ENCODE peak calls at places on chromosome 11, in ten cellular contexts. O, T, E, U, A, Y, I, K, C and L are unnamed samples.

GRCh38 chr11:126282361-126282741 is 542 bp upstream of the TIRAP start:
- DNase-seq in I (no peak), T (no peak), C (peak; percentile 46), E (peak; percentile 73), Y (peak; percentile 71), K (peak; percentile 69), U (no peak), A (peak; percentile 47), O (peak; percentile 74), L (peak; percentile 52)

GRCh38 chr11:14522245-14522644 is 2.1 kb upstream of the PSMA1 start:
- DNase-seq in Y (no peak), K (no peak), A (no peak), I (no peak), E (no peak), C (no peak), U (no peak), T (no peak), O (no peak), L (no peak)

GRCh38 chr11:117022526-117022925 is 75.7 kb downstream of the SIK3 start:
- DNase-seq in C (no peak), K (no peak), I (no peak), E (no peak), A (no peak), U (no peak), Y (no peak), T (no peak), O (no peak), L (no peak)

GRCh38 chr11:4543561-4543960 is 1.4 kb upstream of the OR52M1 start:
- DNase-seq in E (no peak), A (no peak), U (no peak), Y (no peak), I (peak; percentile 13), T (no peak), O (no peak), K (no peak), C (no peak), L (no peak)

GRCh38 chr11:102760355-102761035 is 19.9 kb downstream of the MMP10 start:
- DNase-seq in O (no peak), E (no peak), A (peak; percentile 97), I (peak; percentile 55), U (peak; percentile 42), Y (no peak), C (no peak), T (no peak), K (peak; percentile 23), L (peak; percentile 74)

GRCh38 chr11:14956111-14956510 is 16.0 kb downstream of the CALCA start:
- DNase-seq in K (no peak), U (no peak), T (no peak), Y (no peak), O (no peak), C (no peak), A (no peak), E (no peak), I (no peak), L (no peak)

GRCh38 chr11:85685131-85685819 is 720 bp downstream of the CCDC89 start:
- DNase-seq in K (peak; percentile 39), O (peak; percentile 55), T (no peak), I (no peak), C (no peak), A (peak; percentile 46), U (no peak), E (no peak), Y (no peak), L (peak; percentile 37)

GRCh38 chr11:117794772-117795629 is 2.0 kb downstream of the DSCAML1 start:
- DNase-seq in E (no peak), Y (no peak), K (no peak), A (no peak), U (no peak), I (no peak), C (no peak), T (no peak), O (no peak), L (no peak)

GRCh38 chr11:114085965-114086364 is 26.5 kb downstream of the ZBTB16 start:
- DNase-seq in A (no peak), C (peak; percentile 94), K (no peak), T (no peak), U (no peak), Y (peak; percentile 75), I (no peak), O (peak; percentile 79), E (no peak), L (no peak)

GRCh38 chr11:114154271-114155047 is 94.9 kb downstream of the ZBTB16 start:
- DNase-seq in U (no peak), Y (no peak), I (no peak), K (no peak), E (no peak), O (peak; percentile 79), A (peak; percentile 82), C (peak; percentile 84), T (no peak), L (peak; percentile 97)

GRCh38 chr11:125263268-125263790 is 98.8 kb downstream of the PKNOX2 start:
- DNase-seq in O (peak; percentile 74), I (no peak), A (peak; percentile 100), Y (peak; percentile 60), C (peak; percentile 72), U (peak; percentile 97), T (no peak), K (peak; percentile 91), E (peak; percentile 87), L (peak; percentile 97)

GRCh38 chr11:968822-969221 is 43.2 kb downstream of the AP2A2 start:
- DNase-seq in T (no peak), U (no peak), C (no peak), Y (no peak), E (no peak), K (no peak), O (no peak), I (no peak), A (no peak), L (no peak)

GRCh38 chr11:74950374-74950969 is 1.4 kb downstream of the SPCS2 start:
- DNase-seq in C (no peak), T (no peak), E (no peak), Y (no peak), I (no peak), A (no peak), K (no peak), O (no peak), U (no peak), L (no peak)

GRCh38 chr11:40425168-40425567 is 1034.3 kb downstream of the LRRC4C start:
- DNase-seq in A (no peak), T (no peak), I (no peak), C (no peak), U (no peak), K (no peak), Y (no peak), O (no peak), E (no peak), L (no peak)
- TF ChIP-seq CTCF in A (no peak), T (no peak), I (no peak), C (no peak), U (no peak), K (no peak), Y (no peak), O (no peak), E (no peak), L (no peak)

GRCh38 chr11:44957051-44957515 is 6.4 kb upstream of the TP53I11 start:
- DNase-seq in T (no peak), A (no peak), I (no peak), K (peak; percentile 55), U (no peak), C (no peak), Y (no peak), E (no peak), O (no peak), L (no peak)
- H3K4me3 ChIP-seq in T (no peak overlapping the region), A (no peak overlapping the region), I (no peak overlapping the region), K (no peak overlapping the region), U (no peak overlapping the region), C (no peak overlapping the region), Y (no peak overlapping the region), E (no peak overlapping the region), O (no peak overlapping the region), L (no peak overlapping the region)

DNA sequence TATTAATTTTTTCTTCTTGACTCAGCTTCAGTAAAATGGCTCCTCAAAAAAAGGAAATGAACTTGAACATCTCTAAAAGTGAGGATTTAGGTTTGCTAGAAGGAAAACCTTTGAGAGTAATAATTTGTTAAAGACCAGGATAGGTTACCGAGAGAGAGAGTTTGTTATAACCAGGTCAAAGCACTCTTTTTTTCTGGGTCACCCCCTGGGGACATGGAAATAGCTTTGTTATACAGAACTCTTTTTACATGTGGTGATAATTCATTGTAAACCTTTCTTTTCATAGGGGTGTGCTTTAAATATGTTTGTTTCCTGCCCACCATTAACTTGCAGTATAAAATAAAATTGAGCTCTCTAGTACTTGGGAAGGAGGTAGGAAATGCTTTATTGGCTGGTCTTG is 47.7 kb downstream of the DNAJC24 start:
- DNase-seq in I (no peak), U (no peak), K (no peak), O (no peak), Y (no peak), A (no peak), E (no peak), C (no peak), T (no peak), L (no peak)
- TF ChIP-seq CTCF in I (no peak), U (no peak), K (no peak), O (no peak), Y (no peak), A (no peak), E (no peak), C (no peak), T (no peak), L (no peak)

GRCh38 chr11:2393111-2393868 is 7.3 kb upstream of the TSSC4 start:
- DNase-seq in Y (no peak), U (no peak), O (no peak), I (no peak), T (no peak), C (no peak), E (no peak), A (no peak), K (no peak), L (no peak)

GRCh38 chr11:2395211-2395730 is 5.3 kb upstream of the TSSC4 start:
- DNase-seq in K (no peak), I (no peak), E (no peak), C (no peak), O (no peak), Y (no peak), A (no peak), T (no peak), U (no peak), L (no peak)

GRCh38 chr11:2393941-2394817 is 6.4 kb upstream of the TSSC4 start:
- DNase-seq in T (no peak), K (no peak), O (no peak), I (no peak), E (no peak), U (no peak), Y (no peak), C (no peak), A (no peak), L (no peak)

GRCh38 chr11:2395856-2396255 is 4.7 kb upstream of the TSSC4 start:
- DNase-seq in E (no peak), A (no peak), C (no peak), O (no peak), U (no peak), I (no peak), T (no peak), Y (no peak), K (no peak), L (no peak)

DNA sequence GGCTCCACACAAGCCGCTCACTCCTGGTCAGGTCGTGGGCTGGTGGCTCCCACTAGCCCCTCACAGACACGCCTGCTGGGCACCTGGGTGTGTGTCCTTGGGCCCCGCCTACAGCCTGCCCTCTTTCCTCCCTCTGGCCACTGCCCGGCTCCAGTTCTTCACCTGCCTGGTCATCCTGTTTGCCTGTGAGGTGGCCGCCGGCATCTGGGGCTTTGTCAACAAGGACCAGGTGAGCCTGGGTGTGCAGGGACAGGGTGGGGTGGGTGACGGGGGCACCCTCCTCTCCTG is 5.8 kb upstream of the TSSC4 start:
- DNase-seq in I (no peak), Y (no peak), C (no peak), A (no peak), K (no peak), E (no peak), T (no peak), U (no peak), O (no peak), L (no peak)
- H3K4me3 ChIP-seq in I (no peak overlapping the region), Y (no peak overlapping the region), C (no peak overlapping the region), A (no peak overlapping the region), K (no peak overlapping the region), E (no peak overlapping the region), T (no peak overlapping the region), U (no peak overlapping the region), O (no peak overlapping the region), L (no peak overlapping the region)